ENCODE peak calls at places on chromosome 20, in six cellular contexts. U is IMR-90, W is HCT116, M is testis, E is uterus, Z is A549. L is an unnamed sample.
A peak's percentile ranks its signal among the peaks of the same experiment; 100 is the strongest.

GRCh38 chr20:15235799-15236198 is 898.4 kb upstream of the FLRT3 start:
- DNase-seq in U (no peak), W (no peak), M (no peak), E (no peak), Z (no peak), L (no peak)

GRCh38 chr20:59385461-59385860 is 85.0 kb downstream of the EDN3 start:
- DNase-seq in U (no peak), W (no peak), M (no peak), E (no peak), Z (peak; percentile 44), L (no peak)

GRCh38 chr20:353166-353565 is 6.3 kb downstream of the NRSN2 start:
- DNase-seq in U (no peak), W (no peak), M (no peak), E (no peak), Z (no peak), L (no peak)

GRCh38 chr20:64110411-64111068 is 3.2 kb upstream of the NPBWR2 start:
- DNase-seq in U (no peak), W (no peak), M (no peak), E (no peak), Z (no peak), L (no peak)

GRCh38 chr20:63520594-63520938 is at the start of gene PPDPF:
- DNase-seq in U (peak; percentile 72), W (no peak), M (peak; percentile 89), E (peak; percentile 83), Z (peak; percentile 81), L (peak; percentile 70)

GRCh38 chr20:45111799-45112471 is 3.0 kb downstream of the WFDC5 start:
- DNase-seq in U (no peak), W (no peak), M (no peak), E (no peak), Z (peak; percentile 20), L (no peak)

GRCh38 chr20:53950578-53950977 is 119.8 kb downstream of the BCAS1 start:
- DNase-seq in U (no peak), W (no peak), M (no peak), E (no peak), Z (no peak), L (no peak)

GRCh38 chr20:37378785-37379598 is 33.1 kb downstream of the SRC start:
- DNase-seq in U (peak; percentile 67), W (peak; percentile 29), M (no peak), E (no peak), Z (peak; percentile 95), L (no peak)

GRCh38 chr20:20823469-20823868 is 111.0 kb upstream of the RALGAPA2 start:
- DNase-seq in U (no peak), W (no peak), M (no peak), E (no peak), Z (no peak), L (no peak)

GRCh38 chr20:20593447-20594170 is 118.8 kb downstream of the RALGAPA2 start:
- DNase-seq in U (peak; percentile 65), W (peak; percentile 18), M (peak; percentile 59), E (no peak), Z (peak; percentile 61), L (peak; percentile 35)

GRCh38 chr20:32628960-32629530 is 43.9 kb upstream of the NOL4L start:
- DNase-seq in U (no peak), W (no peak), M (no peak), E (no peak), Z (no peak), L (no peak)

GRCh38 chr20:22740829-22741228 is 156.5 kb upstream of the FOXA2 start:
- DNase-seq in U (no peak), W (no peak), M (no peak), E (no peak), Z (no peak), L (no peak)

GRCh38 chr20:10020937-10021336 is 13.8 kb upstream of the ANKEF1 start:
- DNase-seq in U (no peak), W (no peak), M (no peak), E (no peak), Z (no peak), L (no peak)
- H3K4me1 ChIP-seq in U (no peaks in the 10 kb centered on the region), W (no peaks in the 10 kb centered on the region), M (no peaks in the 10 kb centered on the region), E (no peaks in the 10 kb centered on the region), Z (no peaks in the 10 kb centered on the region), L (no peaks in the 10 kb centered on the region)

DNA sequence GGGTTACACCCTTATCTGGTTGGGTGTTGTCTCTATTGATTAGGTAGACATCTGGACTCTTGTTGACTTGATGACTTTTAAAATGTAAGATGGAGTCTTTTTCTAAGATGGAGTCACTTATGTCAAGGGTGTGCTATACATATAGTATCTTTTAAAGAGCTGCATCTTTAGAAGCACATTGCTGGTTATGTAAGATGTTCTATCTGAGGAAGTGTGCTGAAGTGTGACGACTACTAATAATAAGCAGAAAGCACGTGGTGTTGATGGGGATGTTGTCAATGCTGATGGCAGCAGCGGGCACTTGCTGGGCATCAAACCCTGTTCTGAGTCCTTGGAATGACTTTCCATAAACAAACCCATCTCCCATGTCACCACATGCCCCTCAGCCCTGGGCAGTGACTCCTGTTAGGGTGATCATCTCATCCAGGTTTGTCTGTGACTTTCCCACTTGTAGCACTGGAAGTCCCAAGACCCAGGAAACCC is 229.6 kb downstream of the EYA2 start:
- DNase-seq in U (no peak), W (no peak), M (peak; percentile 23), E (no peak), Z (no peak), L (peak; percentile 53)
- H3K27ac ChIP-seq in U (peak overlapping the region; percentile 92), W (peak overlapping the region; percentile 2), M (peak overlapping the region; percentile 50), E (peak overlapping the region; percentile 72), Z (peak overlapping the region; percentile 91), L (peak overlapping the region; percentile 88)

GRCh38 chr20:38434770-38435554 is at the start of gene SNHG17:
- DNase-seq in U (peak; percentile 96), W (peak; percentile 87), M (peak; percentile 95), E (peak; percentile 86), Z (peak; percentile 98), L (peak; percentile 87)
- TF ChIP-seq CTCF in U (peak; percentile 99), W (peak; percentile 99), M (peak; percentile 99), E (peak; percentile 100), Z (peak; percentile 97), L (peak; percentile 99)

GRCh38 chr20:41032243-41032642 is 3.6 kb downstream of the TOP1 start:
- DNase-seq in U (peak; percentile 71), W (no peak), M (no peak), E (no peak), Z (no peak), L (no peak)
- H3K4me1 ChIP-seq in U (peaks cover 14% of the 10 kb centered on the region), W (peaks cover 28% of the 10 kb centered on the region), M (peaks cover 26% of the 10 kb centered on the region), E (peaks cover 8% of the 10 kb centered on the region), Z (peaks cover 46% of the 10 kb centered on the region), L (no peaks in the 10 kb centered on the region)

DNA sequence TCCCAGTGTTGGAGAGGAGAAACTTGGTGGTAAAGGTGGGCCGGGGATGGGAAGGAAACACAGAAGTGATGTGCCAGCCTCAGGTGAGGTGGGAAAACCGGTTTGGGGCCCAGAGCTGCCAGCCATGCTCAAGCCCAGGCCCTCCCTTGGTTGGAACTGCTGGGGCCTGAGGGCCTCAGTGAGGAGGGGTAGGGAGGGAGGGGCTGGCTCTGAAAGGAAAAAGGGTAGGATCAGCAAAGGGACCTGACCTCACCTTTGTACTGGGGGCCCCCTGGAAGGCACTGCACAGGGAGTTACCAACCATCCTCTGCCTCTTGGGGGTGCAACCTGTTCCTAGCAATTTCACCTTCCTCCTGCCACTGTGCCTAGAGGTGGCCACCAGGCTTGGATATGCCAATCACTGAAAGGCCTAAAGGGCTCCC is 1.8 kb upstream of the SPEF1 start:
- DNase-seq in U (no peak), W (no peak), M (no peak), E (no peak), Z (no peak), L (no peak)
- H3K27ac ChIP-seq in U (no peak overlapping the region), W (no peak overlapping the region), M (no peak overlapping the region), E (no peak overlapping the region), Z (no peak overlapping the region), L (peak overlapping the region; percentile 9)

GRCh38 chr20:2820084-2820895 is 4.1 kb downstream of the TMEM239 start:
- DNase-seq in U (peak; percentile 84), W (no peak), M (peak; percentile 57), E (peak; percentile 58), Z (no peak), L (no peak)
- TF ChIP-seq CTCF in U (no peak), W (no peak), M (no peak), E (no peak), Z (no peak), L (no peak)

GRCh38 chr20:50670126-50670862 is 21.0 kb downstream of the RIPOR3 start:
- DNase-seq in U (peak; percentile 31), W (no peak), M (no peak), E (no peak), Z (peak; percentile 84), L (no peak)

GRCh38 chr20:50673146-50673830 is 18.1 kb downstream of the RIPOR3 start:
- DNase-seq in U (no peak), W (no peak), M (no peak), E (peak; percentile 90), Z (no peak), L (no peak)

GRCh38 chr20:50671626-50672025 is 19.7 kb downstream of the RIPOR3 start:
- DNase-seq in U (no peak), W (no peak), M (no peak), E (no peak), Z (no peak), L (no peak)

GRCh38 chr20:50673831-50674825 is 17.2 kb downstream of the RIPOR3 start:
- DNase-seq in U (no peak), W (no peak), M (no peak), E (no peak), Z (no peak), L (no peak)

GRCh38 chr20:50672400-50673145 is 18.8 kb downstream of the RIPOR3 start:
- DNase-seq in U (no peak), W (no peak), M (no peak), E (no peak), Z (no peak), L (no peak)
- H3K4me1 ChIP-seq in U (peaks cover 8% of the 10 kb centered on the region), W (peaks cover 3% of the 10 kb centered on the region), M (peaks cover 12% of the 10 kb centered on the region), E (peaks cover 12% of the 10 kb centered on the region), Z (peaks cover 29% of the 10 kb centered on the region), L (peaks cover 8% of the 10 kb centered on the region)

GRCh38 chr20:39659010-39659409 is 696.9 kb downstream of the DHX35 start:
- DNase-seq in U (no peak), W (no peak), M (no peak), E (no peak), Z (no peak), L (no peak)

GRCh38 chr20:39660965-39661364 is 698.8 kb downstream of the DHX35 start:
- DNase-seq in U (no peak), W (no peak), M (no peak), E (no peak), Z (no peak), L (no peak)

GRCh38 chr20:39661833-39662232 is 699.7 kb downstream of the DHX35 start:
- DNase-seq in U (no peak), W (no peak), M (no peak), E (no peak), Z (peak; percentile 11), L (no peak)

GRCh38 chr20:39660251-39660650 is 698.1 kb downstream of the DHX35 start:
- DNase-seq in U (no peak), W (no peak), M (no peak), E (no peak), Z (no peak), L (no peak)
- H3K27ac ChIP-seq in U (no peak overlapping the region), W (no peak overlapping the region), M (no peak overlapping the region), E (no peak overlapping the region), Z (no peak overlapping the region), L (no peak overlapping the region)